ENCODE peak calls at places on chromosome 14, in four cellular contexts. R is left ventricle myocardium inferior, B is astrocyte of the cerebellum, D is AG10803. X is an unnamed sample.

GRCh38 chr14:100534528-100535286 is 52.5 kb downstream of the BEGAIN start:
- DNase-seq in R (peak), B (no peak), D (no peak), X (no peak)

GRCh38 chr14:85587152-85587697 is 57.3 kb downstream of the FLRT2 start:
- DNase-seq in R (no peak), B (peak), D (peak), X (peak)

GRCh38 chr14:90720336-90720735 is 95.9 kb downstream of the TTC7B start:
- DNase-seq in R (no peak), B (no peak), D (no peak), X (no peak)

GRCh38 chr14:77040995-77041744 is 12.7 kb upstream of the IRF2BPL start:
- DNase-seq in R (no peak), B (no peak), D (no peak), X (no peak)

GRCh38 chr14:68523994-68524725 is 268.7 kb downstream of the ZFP36L1 start:
- DNase-seq in R (no peak), B (no peak), D (peak), X (peak)

GRCh38 chr14:57526942-57527341 is 33.3 kb upstream of the CCDC198 start:
- DNase-seq in R (no peak), B (no peak), D (no peak), X (no peak)

GRCh38 chr14:103401223-103402214 is 16.3 kb downstream of the MARK3 start:
- DNase-seq in R (no peak), B (no peak), D (peak), X (peak)

GRCh38 chr14:56482306-56482705 is 97.3 kb upstream of the TMEM260 start:
- DNase-seq in R (no peak), B (no peak), D (no peak), X (no peak)

GRCh38 chr14:59017285-59017965 is 171.0 kb upstream of the DAAM1 start:
- DNase-seq in R (no peak), B (no peak), D (no peak), X (peak)

GRCh38 chr14:59018978-59019377 is 169.5 kb upstream of the DAAM1 start:
- DNase-seq in R (no peak), B (no peak), D (no peak), X (peak)

GRCh38 chr14:59022144-59022543 is 166.3 kb upstream of the DAAM1 start:
- DNase-seq in R (no peak), B (no peak), D (no peak), X (no peak)

GRCh38 chr14:59018460-59018859 is 170.0 kb upstream of the DAAM1 start:
- DNase-seq in R (no peak), B (no peak), D (no peak), X (no peak)

DNA sequence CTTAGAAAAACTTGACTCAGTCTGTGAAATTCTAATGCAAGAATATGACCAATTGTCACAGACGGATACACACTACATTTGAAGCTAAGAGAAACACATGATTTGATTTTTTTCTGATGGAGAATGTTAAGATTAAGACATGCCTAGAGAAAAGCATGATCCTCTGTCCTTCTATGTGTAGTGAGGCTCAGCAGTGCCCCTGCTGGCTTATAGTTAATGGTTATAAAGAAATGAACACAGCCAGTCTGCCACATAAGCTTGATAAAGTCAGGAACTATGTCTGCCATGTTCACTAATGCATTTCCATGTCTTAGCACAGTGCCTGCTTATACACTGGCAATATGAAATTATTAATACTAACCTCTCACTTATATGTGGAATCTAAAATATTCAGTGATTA is 168.1 kb upstream of the DAAM1 start:
- DNase-seq in R (no peak), B (peak), D (peak), X (peak)
- TF ChIP-seq CTCF in R (peak), B (peak), D (peak), X (peak)

GRCh38 chr14:89617471-89618291 is 200.6 kb upstream of the FOXN3 start:
- DNase-seq in R (no peak), B (peak), D (peak), X (peak)
- H3K4me3 ChIP-seq in R (peak), B (peak), D (peak), X (peak)

DNA sequence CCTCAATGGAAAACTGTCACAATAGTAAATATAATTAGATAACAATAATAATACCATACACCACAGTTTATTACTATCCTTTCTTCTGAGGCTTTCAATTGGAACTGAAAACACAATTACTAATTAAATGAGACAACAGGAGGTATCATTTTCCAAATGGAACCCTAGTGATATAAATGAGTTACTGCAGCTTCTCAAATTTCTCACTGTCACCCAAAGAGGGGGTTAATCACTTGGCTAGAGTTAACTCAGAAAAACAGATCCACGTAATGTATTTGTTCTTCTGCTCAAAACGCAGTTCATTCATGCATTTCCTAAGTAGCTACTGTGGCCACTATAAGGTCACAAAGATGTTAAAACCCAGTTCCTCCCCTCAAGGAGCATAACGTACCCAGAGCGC is 120.9 kb upstream of the FOXN3 start:
- DNase-seq in R (no peak), B (no peak), D (no peak), X (no peak)
- TF ChIP-seq CTCF in R (no peak), B (no peak), D (no peak), X (no peak)

GRCh38 chr14:20798318-20798717 is 4.3 kb downstream of the RNASE1 start:
- DNase-seq in R (no peak), B (no peak), D (no peak), X (no peak)

GRCh38 chr14:20799955-20800544 is 2.6 kb downstream of the RNASE1 start:
- DNase-seq in R (peak), B (no peak), D (no peak), X (no peak)

GRCh38 chr14:20801726-20802125 is 918 bp downstream of the RNASE1 start:
- DNase-seq in R (peak), B (no peak), D (no peak), X (no peak)

GRCh38 chr14:20798932-20799331 is 3.7 kb downstream of the RNASE1 start:
- DNase-seq in R (no peak), B (no peak), D (no peak), X (no peak)

DNA sequence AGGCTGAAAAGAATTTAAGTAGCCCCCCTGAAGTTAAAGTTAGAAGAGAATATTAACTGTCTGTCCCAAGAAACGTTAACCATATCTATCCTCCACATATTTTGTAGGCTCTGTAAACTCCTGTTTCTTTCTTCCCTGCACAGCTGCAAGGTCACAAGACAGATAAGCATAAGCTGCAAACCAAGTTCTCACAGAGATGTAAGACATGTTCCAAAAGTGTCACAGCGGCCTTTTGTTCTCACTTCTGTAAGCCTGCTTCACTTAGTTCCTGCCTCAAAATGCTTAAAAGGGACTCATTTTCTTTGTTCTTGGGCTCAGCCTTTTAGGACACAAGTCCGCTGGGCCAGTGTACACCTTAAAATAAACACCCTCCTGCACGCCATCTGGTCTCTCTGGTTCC is 3.2 kb downstream of the RNASE1 start:
- DNase-seq in R (no peak), B (no peak), D (no peak), X (no peak)
- H3K4me3 ChIP-seq in R (peak), B (no peak), D (no peak), X (no peak)

DNA sequence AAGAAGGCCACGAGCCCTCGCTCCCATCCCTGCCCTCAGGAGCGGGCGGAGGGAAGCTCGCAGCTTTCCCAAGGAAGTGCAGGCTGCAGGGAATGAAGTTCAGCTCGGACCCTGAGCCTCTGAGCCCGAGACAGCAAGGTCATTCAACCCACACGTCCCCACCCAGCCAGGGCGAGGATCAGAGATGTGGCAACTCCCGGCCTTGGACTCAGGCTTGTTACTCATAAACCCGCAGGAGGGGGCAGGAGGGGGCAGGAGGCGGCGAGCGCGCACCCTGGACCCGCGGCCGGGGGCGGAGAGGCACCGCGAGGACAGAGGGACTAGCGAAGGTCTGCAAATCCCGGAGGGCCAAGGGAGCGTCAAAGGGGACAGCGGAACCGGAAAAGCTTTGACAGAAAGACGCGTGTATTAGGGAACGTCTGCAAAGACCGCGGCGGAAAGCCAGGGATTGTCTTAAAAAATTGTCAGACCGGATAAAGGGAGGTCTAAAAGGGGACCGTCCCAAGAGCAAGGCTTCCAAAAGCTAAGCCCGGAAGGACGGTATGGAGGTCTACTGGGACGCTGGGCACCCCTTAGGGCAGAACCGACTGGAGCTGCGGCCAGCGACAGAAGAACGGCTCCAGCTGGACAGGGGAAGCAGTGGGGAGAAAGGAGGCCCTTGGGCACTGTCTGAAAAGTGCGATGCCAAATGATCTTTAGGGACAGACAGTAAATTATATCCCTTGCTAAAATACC is 609 bp upstream of the DCAF11 start:
- DNase-seq in R (peak), B (peak), D (peak), X (peak)
- TF ChIP-seq CTCF in R (no peak), B (no peak), D (no peak), X (no peak)

DNA sequence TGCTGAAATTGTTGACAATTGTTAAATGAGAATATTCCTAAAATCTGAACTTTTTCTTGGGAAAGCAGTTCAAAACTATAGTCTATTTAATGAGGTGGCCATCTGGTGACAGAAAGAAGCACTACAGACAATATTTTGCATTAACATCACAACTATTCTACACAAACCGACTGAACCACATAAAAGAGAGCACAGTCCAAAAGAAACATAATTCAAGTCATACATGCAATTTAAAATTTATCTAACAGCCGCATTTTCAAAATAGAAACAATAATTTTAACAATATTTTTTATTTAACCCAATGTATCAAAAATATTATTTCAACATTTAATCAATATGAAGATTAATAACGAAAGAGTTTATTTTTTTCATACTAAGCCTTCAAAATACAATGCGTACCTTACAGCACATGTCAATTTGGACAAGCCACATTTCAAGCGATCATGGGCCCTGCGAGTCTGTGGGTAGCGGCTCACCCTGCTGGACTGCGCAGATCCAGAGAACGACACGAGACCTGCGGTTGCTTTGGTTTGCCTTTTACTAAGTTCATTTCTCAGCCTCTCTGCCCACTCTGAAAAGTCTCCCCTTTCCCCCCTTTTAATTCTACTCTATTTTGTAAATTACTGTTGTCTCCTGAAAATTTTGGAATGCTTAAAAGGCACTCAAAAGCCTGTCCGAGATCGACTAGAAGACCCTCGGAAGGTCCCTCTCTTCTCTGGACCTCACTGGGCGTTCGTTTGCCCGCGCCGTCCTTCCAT is 941 bp upstream of the LRRC9 start:
- DNase-seq in R (no peak), B (peak), D (peak), X (peak)
- H3K4me3 ChIP-seq in R (peak), B (peak), D (peak), X (peak)

DNA sequence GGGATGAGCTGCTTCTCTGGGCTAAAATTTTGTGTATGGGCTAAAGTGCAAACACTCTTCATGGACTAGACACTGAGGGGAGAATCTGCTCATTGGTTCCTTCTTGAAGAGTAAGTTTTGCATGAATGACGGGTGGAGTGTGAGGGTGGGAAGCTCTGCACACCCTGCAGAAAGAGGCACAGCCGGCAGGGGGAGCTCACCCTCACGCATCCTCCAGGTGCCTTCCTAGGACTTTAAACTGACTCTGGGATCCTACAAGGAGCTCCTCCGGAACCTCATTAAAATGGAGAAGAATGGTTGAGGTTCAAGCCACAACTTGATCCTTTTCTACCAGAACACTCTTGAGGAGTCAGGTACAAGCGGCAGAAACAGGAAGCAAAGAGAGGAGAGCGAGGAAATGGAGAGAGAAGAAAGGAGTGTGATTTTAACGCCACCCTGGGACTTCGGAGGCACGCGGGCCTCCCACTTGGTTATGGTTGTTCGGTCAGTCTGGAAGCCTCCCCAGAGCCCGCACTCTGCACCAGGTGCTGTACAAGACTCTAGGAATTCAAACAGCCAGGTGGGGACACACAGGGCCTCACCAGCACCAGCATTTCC is 87.5 kb downstream of the SETD3 start:
- DNase-seq in R (no peak), B (no peak), D (peak), X (peak)
- TF ChIP-seq CTCF in R (peak), B (peak), D (peak), X (peak)

GRCh38 chr14:72801381-72801812 is 92.5 kb downstream of the DPF3 start:
- DNase-seq in R (no peak), B (peak), D (peak), X (peak)

GRCh38 chr14:72800848-72801370 is 93.0 kb downstream of the DPF3 start:
- DNase-seq in R (no peak), B (no peak), D (no peak), X (no peak)

GRCh38 chr14:72801841-72802587 is 91.9 kb downstream of the DPF3 start:
- DNase-seq in R (no peak), B (no peak), D (no peak), X (no peak)

GRCh38 chr14:72802588-72802946 is 91.3 kb downstream of the DPF3 start:
- DNase-seq in R (no peak), B (no peak), D (no peak), X (no peak)

DNA sequence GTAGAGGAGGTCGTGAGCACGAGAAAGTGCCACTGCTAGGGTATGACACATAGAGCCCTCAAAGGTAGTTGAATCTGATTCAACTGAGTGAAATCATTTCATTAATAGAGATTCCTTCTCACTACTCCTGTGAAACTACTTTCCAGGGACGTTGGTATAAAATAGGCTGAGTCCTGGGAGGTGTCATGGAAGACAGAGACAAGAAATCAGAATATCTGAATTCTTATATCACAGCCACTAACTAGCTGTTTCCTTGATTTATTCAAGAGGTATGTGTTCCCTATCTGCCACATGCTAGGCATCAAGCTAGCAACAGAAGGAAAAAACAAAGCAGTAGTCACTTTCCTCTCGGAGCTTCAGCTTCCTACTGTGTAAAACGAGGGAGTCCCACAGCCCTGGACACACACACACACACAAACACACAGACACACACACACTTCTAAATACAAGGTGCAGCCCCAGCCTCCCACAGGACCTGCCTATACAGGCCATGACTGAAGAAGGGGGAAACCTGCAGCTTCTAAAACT is 89.2 kb downstream of the DPF3 start:
- DNase-seq in R (no peak), B (no peak), D (no peak), X (no peak)
- H3K4me3 ChIP-seq in R (no peak), B (no peak), D (no peak), X (no peak)

DNA sequence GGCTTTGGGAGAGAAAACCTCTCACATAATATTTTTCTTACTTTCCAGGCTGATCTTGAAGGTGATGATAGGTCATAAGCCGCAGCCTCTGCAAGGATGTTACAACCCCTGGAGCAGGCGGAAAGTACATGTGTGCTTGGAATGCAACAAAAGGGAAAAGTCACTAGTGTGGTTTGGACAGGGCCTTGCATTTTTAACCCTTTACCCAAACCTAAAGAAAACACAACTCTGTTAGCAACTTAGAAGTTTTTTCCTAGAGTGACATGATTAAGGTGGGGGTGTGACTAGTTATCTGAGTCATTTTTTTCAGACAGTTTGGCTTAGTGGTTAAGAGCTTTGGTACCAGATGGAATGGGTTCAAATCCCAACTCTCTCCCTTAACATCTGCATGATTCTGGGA is 97.0 kb downstream of the TMEM30B start:
- DNase-seq in R (no peak), B (peak), D (peak), X (peak)
- TF ChIP-seq CTCF in R (no peak), B (no peak), D (no peak), X (no peak)